ENCODE peak calls at places on chromosomes 13 and 19, in eight cellular contexts. C is erythroblast, F is IMR-90, W is K562, Y is Peyer's patch, N is suprapubic skin, Z is ovary, P is tibial nerve. O is an unnamed sample.

GRCh38 chr19:10566658-10567410 is 1.0 kb upstream of the KRI1 start:
- DNase-seq in C (peak), F (no peak), W (no peak), Y (peak), N (peak), Z (peak), P (no peak), O (no peak)

GRCh38 chr13:21673592-21674270 is 2.9 kb downstream of the FGF9 start:
- DNase-seq in C (peak), F (peak), W (peak), Y (no peak), N (no peak), Z (no peak), P (no peak), O (peak)

GRCh38 chr13:27128825-27129627 is 42.6 kb downstream of the USP12 start:
- DNase-seq in C (no peak), F (no peak), W (no peak), Y (no peak), N (no peak), Z (no peak), P (no peak), O (no peak)

GRCh38 chr13:76225815-76226489 is 589.8 kb downstream of the LMO7 start:
- DNase-seq in C (no peak), F (peak), W (no peak), Y (no peak), N (no peak), Z (no peak), P (no peak), O (no peak)

GRCh38 chr13:19586904-19587634 is 25.7 kb upstream of the TPTE2 start:
- DNase-seq in C (peak), F (peak), W (peak), Y (peak), N (no peak), Z (no peak), P (no peak), O (no peak)

GRCh38 chr19:47275866-47276461 is 1.3 kb downstream of the INAFM1 start:
- DNase-seq in C (no peak), F (peak), W (no peak), Y (no peak), N (peak), Z (peak), P (no peak), O (no peak)

GRCh38 chr13:43804461-43805070 is 17.8 kb upstream of the ENOX1 start:
- DNase-seq in C (peak), F (peak), W (peak), Y (no peak), N (no peak), Z (no peak), P (no peak), O (no peak)

GRCh38 chr13:71758823-71759222 is 108.2 kb downstream of the DACH1 start:
- DNase-seq in C (no peak), F (no peak), W (no peak), Y (no peak), N (no peak), Z (no peak), P (no peak), O (no peak)

GRCh38 chr13:84430441-84430840 is 548.2 kb upstream of the SLITRK1 start:
- DNase-seq in C (no peak), F (peak), W (no peak), Y (no peak), N (no peak), Z (no peak), P (no peak), O (no peak)
- TF ChIP-seq POLR2A in C (no peak), F (no peak), W (no peak), Y (no peak), N (no peak), Z (no peak), P (no peak), O (no peak)

GRCh38 chr13:32414580-32414979 is 13.3 kb downstream of the N4BP2L1 start:
- DNase-seq in C (no peak), F (no peak), W (no peak), Y (no peak), N (no peak), Z (no peak), P (no peak), O (no peak)
- TF ChIP-seq POLR2A in C (no peak), F (no peak), W (no peak), Y (no peak), N (no peak), Z (no peak), P (no peak), O (no peak)

GRCh38 chr19:2053601-2054389 is 2.8 kb upstream of the MKNK2 start:
- DNase-seq in C (no peak), F (peak), W (no peak), Y (no peak), N (peak), Z (peak), P (no peak), O (no peak)

GRCh38 chr19:2056810-2057192 is 5.8 kb upstream of the MKNK2 start:
- DNase-seq in C (no peak), F (no peak), W (no peak), Y (no peak), N (peak), Z (peak), P (no peak), O (no peak)

GRCh38 chr19:2057484-2058469 is 6.7 kb upstream of the MKNK2 start:
- DNase-seq in C (no peak), F (no peak), W (no peak), Y (no peak), N (peak), Z (no peak), P (no peak), O (no peak)

GRCh38 chr19:2054763-2055162 is 3.7 kb upstream of the MKNK2 start:
- DNase-seq in C (no peak), F (no peak), W (no peak), Y (no peak), N (peak), Z (peak), P (no peak), O (no peak)

GRCh38 chr19:2055871-2056809 is 5.1 kb upstream of the MKNK2 start:
- DNase-seq in C (peak), F (peak), W (no peak), Y (peak), N (peak), Z (peak), P (no peak), O (no peak)
- TF ChIP-seq POLR2A in C (peak), F (no peak), W (peak), Y (no peak), N (no peak), Z (peak), P (peak), O (peak)

GRCh38 chr19:18539372-18539771 is 4.0 kb downstream of the FKBP8 start:
- DNase-seq in C (no peak), F (no peak), W (peak), Y (no peak), N (no peak), Z (no peak), P (no peak), O (no peak)

GRCh38 chr19:18538115-18538514 is 5.3 kb downstream of the FKBP8 start:
- DNase-seq in C (no peak), F (no peak), W (peak), Y (no peak), N (no peak), Z (no peak), P (no peak), O (no peak)

GRCh38 chr19:18536475-18536874 is 6.9 kb downstream of the FKBP8 start:
- DNase-seq in C (no peak), F (no peak), W (peak), Y (no peak), N (no peak), Z (no peak), P (no peak), O (no peak)

GRCh38 chr19:18541258-18541991 is 1.9 kb downstream of the FKBP8 start:
- DNase-seq in C (peak), F (no peak), W (peak), Y (no peak), N (no peak), Z (no peak), P (no peak), O (no peak)

GRCh38 chr19:18537431-18537830 is 5.9 kb downstream of the FKBP8 start:
- DNase-seq in C (no peak), F (no peak), W (no peak), Y (no peak), N (no peak), Z (no peak), P (no peak), O (no peak)
- TF ChIP-seq POLR2A in C (no peak), F (no peak), W (no peak), Y (no peak), N (no peak), Z (no peak), P (no peak), O (no peak)

GRCh38 chr19:6803036-6803404 is 30.5 kb downstream of the VAV1 start:
- DNase-seq in C (no peak), F (no peak), W (no peak), Y (peak), N (no peak), Z (no peak), P (no peak), O (no peak)
- TF ChIP-seq POLR2A in C (no peak), F (no peak), W (no peak), Y (no peak), N (no peak), Z (no peak), P (no peak), O (no peak)

GRCh38 chr19:3513198-3514140 is 7.4 kb downstream of the FZR1 start:
- DNase-seq in C (no peak), F (peak), W (no peak), Y (no peak), N (peak), Z (peak), P (no peak), O (no peak)
- TF ChIP-seq POLR2A in C (no peak), F (no peak), W (no peak), Y (no peak), N (no peak), Z (no peak), P (no peak), O (no peak)

GRCh38 chr19:4326837-4327251 is 11.8 kb downstream of the STAP2 start:
- DNase-seq in C (peak), F (no peak), W (peak), Y (no peak), N (no peak), Z (peak), P (no peak), O (no peak)

GRCh38 chr19:4328243-4328990 is 10.2 kb downstream of the STAP2 start:
- DNase-seq in C (peak), F (peak), W (peak), Y (peak), N (peak), Z (peak), P (peak), O (peak)

GRCh38 chr19:4327877-4328242 is 10.8 kb downstream of the STAP2 start:
- DNase-seq in C (no peak), F (no peak), W (no peak), Y (no peak), N (peak), Z (no peak), P (no peak), O (no peak)

GRCh38 chr19:4327252-4327876 is 11.3 kb downstream of the STAP2 start:
- DNase-seq in C (peak), F (peak), W (peak), Y (peak), N (peak), Z (peak), P (peak), O (peak)

DNA sequence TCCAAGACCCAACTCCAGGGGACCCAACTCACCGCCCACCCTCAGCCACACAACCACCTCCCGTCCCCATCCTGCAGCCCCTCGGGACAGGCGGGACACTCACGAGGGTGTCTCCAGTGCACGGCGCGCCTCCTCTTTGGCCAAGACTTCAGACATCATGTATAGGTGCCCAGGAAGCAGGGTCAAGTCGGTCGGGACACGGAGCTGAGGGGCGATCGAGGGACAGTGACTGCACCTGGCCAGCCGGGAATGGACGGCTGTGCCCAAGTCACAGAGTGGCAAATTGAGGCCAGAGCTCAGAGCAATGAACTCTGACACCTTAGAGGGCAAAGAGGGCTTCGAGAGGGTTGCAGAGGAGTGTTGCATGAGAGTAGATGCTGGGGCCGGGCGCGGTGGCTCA is 8.8 kb downstream of the STAP2 start:
- DNase-seq in C (no peak), F (no peak), W (no peak), Y (no peak), N (no peak), Z (no peak), P (no peak), O (no peak)
- TF ChIP-seq POLR2A in C (no peak), F (no peak), W (no peak), Y (no peak), N (no peak), Z (no peak), P (no peak), O (no peak)

O was measured in H54.